ENCODE peak calls at places on chromosomes 16 and 17, in four cellular contexts. M is glutamatergic neuron; V is stimulated activated CD4-positive, alpha-beta T cell treated with anti-CD3 and anti-CD28 coated beads, Interleukin-2, amount 100 ng/mL, for 24 hours; G is lung. F is an unnamed sample.

GRCh38 chr16:12901204-12901596 is 198 bp upstream of the SHISA9 start:
- DNase-seq in G (no peak), V (no peak), M (peak; percentile 81), F (no peak)

GRCh38 chr17:57947369-57947768 is 7.8 kb downstream of the CUEDC1 start:
- DNase-seq in G (no peak), V (no peak), M (no peak), F (no peak)

GRCh38 chr17:31517524-31517923 is 126.0 kb downstream of the RAB11FIP4 start:
- DNase-seq in G (no peak), M (peak; percentile 74), V (peak; percentile 15), F (no peak)

GRCh38 chr17:32342603-32343325 is 791 bp upstream of the C17orf75 start:
- DNase-seq in G (no peak), V (no peak), M (no peak), F (no peak)

GRCh38 chr17:38572665-38573365 is 32.9 kb downstream of the SRCIN1 start:
- DNase-seq in M (peak; percentile 72), V (no peak), G (no peak), F (no peak)

GRCh38 chr17:40310882-40311391 is 2.0 kb downstream of the RARA start:
- DNase-seq in G (no peak), M (no peak), V (no peak), F (no peak)

GRCh38 chr16:66262253-66263167 is 104.0 kb upstream of the CDH5 start:
- DNase-seq in M (no peak), G (no peak), V (no peak), F (no peak)

GRCh38 chr16:75354170-75354569 is 79.1 kb downstream of the CFDP1 start:
- DNase-seq in G (no peak), M (no peak), V (no peak), F (no peak)

F was measured in naive thymus-derived CD4-positive, alpha-beta T cell.